ENCODE peak calls at places on chromosomes 3 and 15, in seven cellular contexts. X, S, L, A, F, I and Q are unnamed samples.

GRCh38 chr3:183555541-183556081 is at the start of gene KLHL6:
- DNase-seq in F (peak; percentile 50), S (no peak), X (no peak), L (peak; percentile 66), A (no peak), I (peak; percentile 25), Q (peak; percentile 61)

GRCh38 chr15:71610991-71611720 is 199.2 kb upstream of the NR2E3 start:
- DNase-seq in A (no peak), X (no peak), I (no peak), F (no peak), L (no peak), S (no peak), Q (no peak)

GRCh38 chr3:37068031-37068430 is 74.7 kb downstream of the MLH1 start:
- DNase-seq in F (no peak), X (no peak), I (no peak), S (no peak), L (no peak), A (no peak), Q (no peak)

GRCh38 chr3:188558343-188559068 is 404.5 kb downstream of the LPP start:
- DNase-seq in L (no peak), X (no peak), I (no peak), A (no peak), S (no peak), F (no peak), Q (no peak)

GRCh38 chr3:129558076-129558771 is 15.2 kb downstream of the H1-8 start:
- DNase-seq in I (no peak), S (no peak), F (no peak), A (no peak), X (no peak), L (no peak), Q (no peak)

GRCh38 chr3:40008796-40009195 is 199.4 kb downstream of the MYRIP start:
- DNase-seq in S (no peak), A (no peak), X (no peak), F (no peak), L (no peak), I (no peak), Q (no peak)

GRCh38 chr3:142072851-142073250 is 76.5 kb downstream of the TFDP2 start:
- DNase-seq in X (no peak), I (no peak), L (no peak), F (no peak), S (no peak), A (no peak), Q (no peak)

GRCh38 chr15:48266029-48266428 is 59.9 kb downstream of the SLC12A1 start:
- DNase-seq in X (no peak), F (no peak), S (no peak), I (no peak), A (no peak), L (no peak), Q (no peak)